ENCODE peak calls at places on chromosomes 1 and 21, in five cellular contexts. L, W, T, V and D are unnamed samples.
A peak's percentile ranks its signal among the peaks of the same experiment; 100 is the strongest.

GRCh38 chr1:17046043-17046657 is 7.7 kb downstream of the SDHB start:
- DNase-seq in T (peak; percentile 44), V (no peak), W (no peak), L (no peak), D (no peak)

GRCh38 chr1:186079084-186079684 is 295.9 kb downstream of the TPR start:
- DNase-seq in W (no peak), V (no peak), L (no peak), T (no peak), D (no peak)

GRCh38 chr1:40267767-40268187 is 9.7 kb downstream of the ZMPSTE24 start:
- DNase-seq in V (no peak), W (no peak), T (no peak), L (peak; percentile 64), D (no peak)

GRCh38 chr1:151472852-151473731 is 13.8 kb upstream of the POGZ start:
- DNase-seq in T (peak; percentile 52), V (peak; percentile 64), L (peak; percentile 49), W (peak; percentile 49), D (no peak)

GRCh38 chr1:228647523-228648444 is 87.5 kb upstream of the RHOU start:
- DNase-seq in W (peak; percentile 44), V (peak; percentile 70), L (peak; percentile 46), T (peak; percentile 56), D (peak; percentile 35)

GRCh38 chr1:10651793-10652192 is 144.7 kb downstream of the CASZ1 start:
- DNase-seq in V (no peak), L (peak; percentile 50), W (no peak), T (peak; percentile 56), D (no peak)

GRCh38 chr1:23198373-23198772 is 18.9 kb downstream of the HTR1D start:
- DNase-seq in L (no peak), V (no peak), W (no peak), T (no peak), D (no peak)

GRCh38 chr1:37887986-37888700 is 28.8 kb upstream of the MTF1 start:
- DNase-seq in T (no peak), L (no peak), V (no peak), W (no peak), D (no peak)

GRCh38 chr1:117239467-117239866 is 28.7 kb upstream of the VTCN1 start:
- DNase-seq in T (no peak), V (no peak), W (no peak), L (no peak), D (no peak)

GRCh38 chr1:161738627-161739287 is 10.8 kb upstream of the DUSP12 start:
- DNase-seq in T (peak; percentile 69), V (no peak), W (peak; percentile 72), L (peak; percentile 29), D (peak; percentile 42)

GRCh38 chr1:237393632-237394031 is 351.6 kb downstream of the RYR2 start:
- DNase-seq in W (no peak), T (no peak), L (no peak), V (no peak), D (no peak)

GRCh38 chr1:230281531-230281930 is 144.6 kb downstream of the PGBD5 start:
- DNase-seq in W (no peak), L (no peak), T (no peak), V (peak; percentile 49), D (no peak)

GRCh38 chr1:230279583-230279945 is 146.6 kb downstream of the PGBD5 start:
- DNase-seq in V (no peak), L (no peak), T (no peak), W (no peak), D (no peak)

GRCh38 chr1:230282157-230282556 is 144.0 kb downstream of the PGBD5 start:
- DNase-seq in T (peak; percentile 98), V (peak; percentile 23), W (peak; percentile 87), L (peak; percentile 62), D (peak; percentile 11)

GRCh38 chr1:230280054-230280795 is 145.9 kb downstream of the PGBD5 start:
- DNase-seq in T (no peak), W (no peak), L (no peak), V (no peak), D (no peak)

GRCh38 chr1:230280906-230281413 is 145.2 kb downstream of the PGBD5 start:
- DNase-seq in W (no peak), L (peak; percentile 88), T (no peak), V (peak; percentile 15), D (peak; percentile 7)
- H3K4me1 ChIP-seq in W (peaks cover 17% of the 10 kb centered on the region), L (peaks cover 42% of the 10 kb centered on the region), T (peaks cover 10% of the 10 kb centered on the region), V (peaks cover 2% of the 10 kb centered on the region), D (no peaks in the 10 kb centered on the region)

GRCh38 chr1:175191654-175192053 is 922 bp downstream of the KIAA0040 start:
- DNase-seq in W (peak; percentile 39), V (peak; percentile 26), L (peak; percentile 29), T (peak; percentile 64), D (peak; percentile 21)
- H3K4me1 ChIP-seq in W (peaks cover 20% of the 10 kb centered on the region), V (peaks cover 13% of the 10 kb centered on the region), L (peaks cover 53% of the 10 kb centered on the region), T (peaks cover 3% of the 10 kb centered on the region), D (peaks cover 12% of the 10 kb centered on the region)

GRCh38 chr21:14876464-14876863 is 188.3 kb downstream of the NRIP1 start:
- DNase-seq in L (no peak), T (no peak), W (peak; percentile 19), V (no peak), D (no peak)

GRCh38 chr21:14875186-14875585 is 189.6 kb downstream of the NRIP1 start:
- DNase-seq in W (no peak), V (no peak), T (peak; percentile 58), L (no peak), D (no peak)

GRCh38 chr21:14871861-14872260 is 192.9 kb downstream of the NRIP1 start:
- DNase-seq in W (peak; percentile 34), V (no peak), L (no peak), T (peak; percentile 62), D (no peak)

GRCh38 chr21:14875704-14876364 is 189.0 kb downstream of the NRIP1 start:
- DNase-seq in T (no peak), L (no peak), W (no peak), V (no peak), D (no peak)

DNA sequence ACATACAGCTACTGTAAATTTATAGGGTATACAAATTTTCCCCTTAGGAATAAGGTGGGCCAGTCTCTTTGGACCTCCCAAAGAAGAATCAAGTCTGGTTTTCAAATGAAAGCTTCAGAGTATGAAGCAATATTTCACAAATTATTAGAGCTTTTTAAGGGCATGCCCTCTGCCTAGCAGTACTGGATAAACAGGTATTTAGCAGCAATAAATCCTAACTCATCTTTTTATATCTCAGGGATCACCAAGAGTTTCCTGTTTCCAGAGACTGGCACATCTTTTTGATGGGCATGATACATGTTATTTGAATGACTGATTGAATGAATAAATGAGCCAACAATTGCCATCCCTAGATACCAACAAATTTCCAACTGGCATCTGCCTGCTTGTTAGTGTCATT is 190.4 kb downstream of the NRIP1 start:
- DNase-seq in T (no peak), V (no peak), W (no peak), L (no peak), D (no peak)
- H3K4me1 ChIP-seq in T (peaks cover 9% of the 10 kb centered on the region), V (peaks cover 2% of the 10 kb centered on the region), W (no peaks in the 10 kb centered on the region), L (peaks cover 23% of the 10 kb centered on the region), D (peaks cover 37% of the 10 kb centered on the region)

GRCh38 chr1:200771625-200772555 is 33.2 kb downstream of the CAMSAP2 start:
- DNase-seq in L (no peak), T (no peak), W (no peak), V (no peak), D (no peak)

GRCh38 chr1:200776949-200777348 is 38.3 kb downstream of the CAMSAP2 start:
- DNase-seq in L (no peak), V (no peak), T (peak; percentile 46), W (no peak), D (no peak)

GRCh38 chr1:200774735-200775449 is 36.2 kb downstream of the CAMSAP2 start:
- DNase-seq in L (no peak), W (no peak), V (no peak), T (no peak), D (no peak)

GRCh38 chr1:200775850-200776249 is 37.2 kb downstream of the CAMSAP2 start:
- DNase-seq in W (no peak), T (no peak), L (no peak), V (no peak), D (no peak)

GRCh38 chr1:200774311-200774710 is 35.6 kb downstream of the CAMSAP2 start:
- DNase-seq in L (no peak), V (no peak), W (no peak), T (no peak), D (no peak)
- H3K4me1 ChIP-seq in L (no peaks in the 10 kb centered on the region), V (peaks cover 4% of the 10 kb centered on the region), W (peaks cover 6% of the 10 kb centered on the region), T (no peaks in the 10 kb centered on the region), D (peaks cover 9% of the 10 kb centered on the region)

GRCh38 chr1:46687910-46688509 is 16.4 kb downstream of the TEX38 start:
- DNase-seq in L (no peak), V (no peak), W (no peak), T (no peak), D (peak; percentile 63)

GRCh38 chr1:46689326-46689725 is 17.7 kb downstream of the TEX38 start:
- DNase-seq in V (no peak), W (no peak), T (no peak), L (no peak), D (no peak)

GRCh38 chr1:46687095-46687659 is 15.5 kb downstream of the TEX38 start:
- DNase-seq in T (peak; percentile 80), W (peak; percentile 94), V (peak; percentile 60), L (peak; percentile 92), D (peak; percentile 89)

GRCh38 chr1:46684670-46685069 is 13.0 kb downstream of the TEX38 start:
- DNase-seq in T (no peak), V (no peak), W (no peak), L (no peak), D (no peak)

DNA sequence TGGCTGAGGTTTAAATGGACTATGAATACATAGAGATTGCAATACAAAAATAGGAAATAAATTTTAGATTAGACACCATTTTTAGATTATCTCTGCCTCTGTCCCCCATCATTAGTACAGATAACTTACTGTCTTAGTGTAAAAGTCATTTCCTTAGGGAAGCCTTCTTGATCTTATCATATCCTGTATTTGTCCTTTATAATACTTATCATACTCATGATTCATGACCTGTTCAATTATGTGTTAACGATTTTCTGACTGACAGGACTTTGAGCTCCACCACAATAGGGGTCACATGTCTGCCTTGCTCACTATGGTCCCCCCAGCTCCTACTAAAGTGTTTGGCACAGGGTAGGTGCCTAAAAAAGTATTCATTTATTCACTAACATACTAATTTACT is 14.6 kb downstream of the TEX38 start:
- DNase-seq in T (peak; percentile 40), W (no peak), L (no peak), V (no peak), D (no peak)
- H3K4me1 ChIP-seq in T (no peaks in the 10 kb centered on the region), W (peaks cover 26% of the 10 kb centered on the region), L (peaks cover 32% of the 10 kb centered on the region), V (peaks cover 4% of the 10 kb centered on the region), D (peaks cover 17% of the 10 kb centered on the region)

GRCh38 chr1:157176591-157177121 is 38.5 kb upstream of the ETV3 start:
- DNase-seq in V (no peak), L (no peak), T (no peak), W (peak; percentile 36), D (no peak)

GRCh38 chr1:157181790-157182189 is 43.6 kb upstream of the ETV3 start:
- DNase-seq in T (no peak), L (no peak), V (no peak), W (no peak), D (no peak)

GRCh38 chr1:157177701-157178380 is 39.6 kb upstream of the ETV3 start:
- DNase-seq in L (no peak), W (no peak), V (no peak), T (no peak), D (no peak)

GRCh38 chr1:157178490-157178889 is 40.3 kb upstream of the ETV3 start:
- DNase-seq in V (no peak), L (no peak), W (no peak), T (no peak), D (no peak)

GRCh38 chr1:157181258-157181657 is 43.1 kb upstream of the ETV3 start:
- DNase-seq in W (no peak), V (no peak), L (no peak), T (no peak), D (no peak)
- H3K4me1 ChIP-seq in W (no peaks in the 10 kb centered on the region), V (no peaks in the 10 kb centered on the region), L (no peaks in the 10 kb centered on the region), T (no peaks in the 10 kb centered on the region), D (no peaks in the 10 kb centered on the region)